ENCODE peak calls at places on chromosomes 7 and 10, in ten cellular contexts. One of them, this sample, is unnamed.

GRCh38 chr10:72834183-72834825 is 59.2 kb upstream of the OIT3 start:
- DNase-seq in HL-60: no peak
- DNase-seq in GM23338: peak; percentile 76
- DNase-seq in Panc1: peak; percentile 42
- DNase-seq in spleen: no peak
- DNase-seq in sigmoid colon: peak; percentile 74
- DNase-seq in stomach: peak; percentile 43
- DNase-seq in suprapubic skin: no peak
- DNase-seq in prostate gland: peak; percentile 43
- DNase-seq in K562: peak; percentile 78
- DNase-seq in this sample: no peak

GRCh38 chr10:97538839-97539238 is 33.7 kb upstream of the ANKRD2 start:
- DNase-seq in spleen: peak; percentile 49
- DNase-seq in prostate gland: no peak
- DNase-seq in sigmoid colon: peak; percentile 47
- DNase-seq in K562: no peak
- DNase-seq in Panc1: no peak
- DNase-seq in GM23338: no peak
- DNase-seq in suprapubic skin: no peak
- DNase-seq in HL-60: no peak
- DNase-seq in stomach: no peak
- DNase-seq in this sample: no peak

GRCh38 chr10:100882251-100882643 is 30.5 kb upstream of the SLF2 start:
- DNase-seq in spleen: no peak
- DNase-seq in stomach: no peak
- DNase-seq in sigmoid colon: no peak
- DNase-seq in K562: no peak
- DNase-seq in GM23338: no peak
- DNase-seq in HL-60: no peak
- DNase-seq in suprapubic skin: no peak
- DNase-seq in Panc1: no peak
- DNase-seq in prostate gland: no peak
- DNase-seq in this sample: no peak

GRCh38 chr10:98321203-98321780 is 53.3 kb upstream of the LOXL4 start:
- DNase-seq in K562: no peak
- DNase-seq in spleen: no peak
- DNase-seq in suprapubic skin: no peak
- DNase-seq in HL-60: no peak
- DNase-seq in prostate gland: no peak
- DNase-seq in sigmoid colon: no peak
- DNase-seq in Panc1: no peak
- DNase-seq in stomach: no peak
- DNase-seq in GM23338: peak; percentile 77
- DNase-seq in this sample: no peak

GRCh38 chr10:33116293-33116697 is 158.3 kb upstream of the ITGB1 start:
- DNase-seq in Panc1: no peak
- DNase-seq in HL-60: no peak
- DNase-seq in suprapubic skin: no peak
- DNase-seq in GM23338: peak; percentile 82
- DNase-seq in sigmoid colon: no peak
- DNase-seq in stomach: no peak
- DNase-seq in spleen: no peak
- DNase-seq in prostate gland: no peak
- DNase-seq in K562: peak; percentile 48
- DNase-seq in this sample: no peak

GRCh38 chr10:37777056-37777455 is 80.4 kb downstream of the ZNF248 start:
- DNase-seq in sigmoid colon: no peak
- DNase-seq in K562: no peak
- DNase-seq in prostate gland: no peak
- DNase-seq in HL-60: no peak
- DNase-seq in GM23338: peak; percentile 0
- DNase-seq in suprapubic skin: no peak
- DNase-seq in Panc1: no peak
- DNase-seq in spleen: no peak
- DNase-seq in stomach: no peak
- DNase-seq in this sample: no peak

GRCh38 chr10:69800109-69800508 is 1.6 kb upstream of the COL13A1 start:
- DNase-seq in sigmoid colon: no peak
- DNase-seq in prostate gland: peak; percentile 28
- DNase-seq in suprapubic skin: no peak
- DNase-seq in Panc1: no peak
- DNase-seq in spleen: no peak
- DNase-seq in K562: peak; percentile 57
- DNase-seq in HL-60: no peak
- DNase-seq in GM23338: peak; percentile 93
- DNase-seq in stomach: peak; percentile 35
- DNase-seq in this sample: no peak

GRCh38 chr7:106535234-106536026 is 125.5 kb downstream of the CCDC71L start:
- DNase-seq in Panc1: no peak
- DNase-seq in HL-60: no peak
- DNase-seq in suprapubic skin: no peak
- DNase-seq in sigmoid colon: no peak
- DNase-seq in K562: no peak
- DNase-seq in spleen: no peak
- DNase-seq in prostate gland: no peak
- DNase-seq in stomach: no peak
- DNase-seq in GM23338: no peak
- DNase-seq in this sample: no peak

GRCh38 chr10:17119845-17120244 is 9.8 kb downstream of the CUBN start:
- DNase-seq in stomach: no peak
- DNase-seq in HL-60: no peak
- DNase-seq in sigmoid colon: no peak
- DNase-seq in spleen: no peak
- DNase-seq in prostate gland: no peak
- DNase-seq in K562: no peak
- DNase-seq in Panc1: no peak
- DNase-seq in suprapubic skin: no peak
- DNase-seq in GM23338: no peak
- DNase-seq in this sample: no peak

GRCh38 chr10:3226960-3227724 is 54.6 kb upstream of the PITRM1 start:
- DNase-seq in suprapubic skin: no peak
- DNase-seq in Panc1: no peak
- DNase-seq in GM23338: no peak
- DNase-seq in spleen: no peak
- DNase-seq in sigmoid colon: no peak
- DNase-seq in prostate gland: no peak
- DNase-seq in HL-60: no peak
- DNase-seq in K562: no peak
- DNase-seq in stomach: no peak
- DNase-seq in this sample: no peak
- H3K27ac ChIP-seq in suprapubic skin: no peak overlapping the region
- H3K27ac ChIP-seq in Panc1: peak overlapping the region; percentile 61
- H3K27ac ChIP-seq in GM23338: no peak overlapping the region
- H3K27ac ChIP-seq in spleen: no peak overlapping the region
- H3K27ac ChIP-seq in sigmoid colon: peak overlapping the region; percentile 78
- H3K27ac ChIP-seq in prostate gland: no peak overlapping the region
- H3K27ac ChIP-seq in HL-60: no peak overlapping the region
- H3K27ac ChIP-seq in K562: no peak overlapping the region
- H3K27ac ChIP-seq in stomach: no peak overlapping the region
- H3K27ac ChIP-seq in this sample: no peak overlapping the region

DNA sequence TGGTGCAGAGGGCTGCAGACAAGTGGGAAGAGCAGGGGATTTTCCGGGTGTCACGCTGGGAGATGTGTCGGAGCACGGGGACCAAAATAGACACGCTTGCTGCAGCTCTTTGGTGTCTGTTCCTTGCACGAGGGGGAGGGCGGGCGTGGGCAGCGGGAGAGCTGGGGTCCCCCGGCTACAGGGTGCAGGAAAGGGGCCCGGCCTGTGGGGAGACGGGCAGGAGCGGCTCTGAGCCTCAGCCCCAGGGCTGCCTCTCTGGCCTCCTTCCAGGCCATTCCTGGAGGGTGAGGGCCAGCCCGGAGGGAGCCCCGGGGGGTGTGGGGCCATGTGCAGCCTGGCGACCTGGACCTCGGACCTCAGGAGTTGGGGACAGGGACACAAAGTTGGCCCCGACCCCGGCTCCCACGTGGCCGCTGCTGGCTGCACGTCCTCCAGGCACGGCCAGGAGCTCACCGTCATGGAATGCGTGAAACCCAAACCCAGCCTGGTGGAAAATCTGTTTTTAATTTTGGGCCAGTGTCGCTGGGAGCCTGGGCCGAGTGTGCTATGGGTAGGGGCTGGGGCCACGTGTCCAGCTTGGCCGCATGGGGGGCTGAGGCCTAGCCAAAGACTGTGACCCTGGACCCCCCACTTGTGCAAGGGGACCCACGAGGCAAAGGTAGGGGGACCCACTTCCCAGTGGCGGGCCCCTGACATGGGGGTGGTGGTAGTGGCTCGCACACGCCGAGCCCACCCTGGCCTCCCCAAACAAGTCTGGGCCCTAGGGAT is 6.6 kb downstream of the TTYH3 start:
- DNase-seq in HL-60: no peak
- DNase-seq in Panc1: no peak
- DNase-seq in spleen: peak; percentile 79
- DNase-seq in suprapubic skin: no peak
- DNase-seq in stomach: no peak
- DNase-seq in GM23338: no peak
- DNase-seq in sigmoid colon: peak; percentile 83
- DNase-seq in K562: no peak
- DNase-seq in prostate gland: no peak
- DNase-seq in this sample: no peak
- TF ChIP-seq POLR2AphosphoS5 in HL-60: no peak
- TF ChIP-seq POLR2AphosphoS5 in Panc1: no peak
- TF ChIP-seq POLR2AphosphoS5 in spleen: no peak
- TF ChIP-seq POLR2AphosphoS5 in suprapubic skin: no peak
- TF ChIP-seq POLR2AphosphoS5 in stomach: no peak
- TF ChIP-seq POLR2AphosphoS5 in GM23338: no peak
- TF ChIP-seq POLR2AphosphoS5 in sigmoid colon: no peak
- TF ChIP-seq POLR2AphosphoS5 in K562: no peak
- TF ChIP-seq POLR2AphosphoS5 in prostate gland: no peak
- TF ChIP-seq POLR2AphosphoS5 in this sample: no peak

DNA sequence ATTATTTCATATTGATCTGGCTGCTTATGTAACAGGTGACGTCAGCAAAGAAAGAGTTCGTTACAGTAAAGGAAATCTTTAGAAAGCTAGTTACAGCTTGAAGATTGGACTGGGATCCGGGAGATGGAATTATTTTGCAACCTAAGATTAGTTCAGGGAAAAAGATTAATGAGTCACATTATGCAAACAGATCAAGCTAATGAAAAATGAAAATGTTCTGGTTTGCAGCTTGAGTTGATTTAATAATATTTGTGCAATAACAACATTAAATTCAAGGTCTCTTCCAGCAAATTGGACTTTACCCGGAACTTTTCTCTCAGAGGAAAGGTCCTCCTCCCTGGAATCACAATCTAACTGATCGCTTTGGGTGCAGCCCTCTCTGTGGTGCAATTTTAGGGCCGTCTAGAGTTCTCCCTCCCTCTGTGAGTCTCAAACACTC is 119.5 kb downstream of the OTUD1 start:
- DNase-seq in Panc1: no peak
- DNase-seq in prostate gland: no peak
- DNase-seq in GM23338: no peak
- DNase-seq in HL-60: no peak
- DNase-seq in sigmoid colon: no peak
- DNase-seq in K562: no peak
- DNase-seq in spleen: no peak
- DNase-seq in suprapubic skin: no peak
- DNase-seq in stomach: no peak
- DNase-seq in this sample: no peak
- H3K27ac ChIP-seq in Panc1: no peak overlapping the region
- H3K27ac ChIP-seq in prostate gland: no peak overlapping the region
- H3K27ac ChIP-seq in GM23338: no peak overlapping the region
- H3K27ac ChIP-seq in HL-60: no peak overlapping the region
- H3K27ac ChIP-seq in sigmoid colon: no peak overlapping the region
- H3K27ac ChIP-seq in K562: no peak overlapping the region
- H3K27ac ChIP-seq in spleen: no peak overlapping the region
- H3K27ac ChIP-seq in suprapubic skin: no peak overlapping the region
- H3K27ac ChIP-seq in stomach: no peak overlapping the region
- H3K27ac ChIP-seq in this sample: no peak overlapping the region

GRCh38 chr10:59580257-59580863 is 129.3 kb downstream of the SLC16A9 start:
- DNase-seq in sigmoid colon: no peak
- DNase-seq in K562: peak; percentile 6
- DNase-seq in spleen: no peak
- DNase-seq in GM23338: peak; percentile 60
- DNase-seq in suprapubic skin: no peak
- DNase-seq in stomach: no peak
- DNase-seq in prostate gland: no peak
- DNase-seq in Panc1: peak; percentile 2
- DNase-seq in HL-60: no peak
- DNase-seq in this sample: no peak

GRCh38 chr10:59586407-59586891 is 123.2 kb downstream of the SLC16A9 start:
- DNase-seq in suprapubic skin: no peak
- DNase-seq in stomach: no peak
- DNase-seq in sigmoid colon: no peak
- DNase-seq in K562: no peak
- DNase-seq in HL-60: no peak
- DNase-seq in spleen: no peak
- DNase-seq in prostate gland: peak; percentile 39
- DNase-seq in GM23338: no peak
- DNase-seq in Panc1: no peak
- DNase-seq in this sample: no peak

GRCh38 chr10:59582058-59582457 is 127.6 kb downstream of the SLC16A9 start:
- DNase-seq in K562: no peak
- DNase-seq in spleen: no peak
- DNase-seq in suprapubic skin: no peak
- DNase-seq in GM23338: no peak
- DNase-seq in Panc1: no peak
- DNase-seq in sigmoid colon: no peak
- DNase-seq in prostate gland: no peak
- DNase-seq in stomach: no peak
- DNase-seq in HL-60: no peak
- DNase-seq in this sample: no peak

GRCh38 chr10:59585046-59585700 is 124.5 kb downstream of the SLC16A9 start:
- DNase-seq in K562: no peak
- DNase-seq in HL-60: no peak
- DNase-seq in prostate gland: peak; percentile 23
- DNase-seq in Panc1: no peak
- DNase-seq in spleen: no peak
- DNase-seq in sigmoid colon: no peak
- DNase-seq in stomach: no peak
- DNase-seq in GM23338: no peak
- DNase-seq in suprapubic skin: no peak
- DNase-seq in this sample: no peak

DNA sequence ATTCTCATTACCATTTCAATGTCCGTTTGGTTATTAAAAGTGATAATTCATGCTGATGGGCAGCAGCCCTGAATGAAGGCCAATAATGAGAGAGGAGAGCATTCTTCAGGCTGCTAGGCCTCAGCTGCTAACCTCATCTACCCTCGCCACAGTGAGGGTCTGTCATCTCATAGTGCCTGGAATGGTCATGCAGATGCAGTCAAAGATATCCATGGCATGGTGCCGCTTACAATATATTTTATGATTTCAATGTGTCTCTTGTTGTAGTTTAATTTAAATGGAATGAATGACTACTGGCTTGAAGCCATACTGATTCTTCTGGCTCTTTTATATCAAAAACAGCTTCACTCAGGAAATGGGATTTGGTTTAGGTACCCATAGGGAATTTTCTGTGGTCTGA is 126.9 kb downstream of the SLC16A9 start:
- DNase-seq in HL-60: no peak
- DNase-seq in K562: no peak
- DNase-seq in Panc1: no peak
- DNase-seq in stomach: no peak
- DNase-seq in sigmoid colon: no peak
- DNase-seq in suprapubic skin: no peak
- DNase-seq in prostate gland: no peak
- DNase-seq in GM23338: no peak
- DNase-seq in spleen: no peak
- DNase-seq in this sample: no peak
- TF ChIP-seq POLR2AphosphoS5 in HL-60: no peak
- TF ChIP-seq POLR2AphosphoS5 in K562: no peak
- TF ChIP-seq POLR2AphosphoS5 in Panc1: no peak
- TF ChIP-seq POLR2AphosphoS5 in stomach: no peak
- TF ChIP-seq POLR2AphosphoS5 in sigmoid colon: no peak
- TF ChIP-seq POLR2AphosphoS5 in suprapubic skin: no peak
- TF ChIP-seq POLR2AphosphoS5 in prostate gland: no peak
- TF ChIP-seq POLR2AphosphoS5 in GM23338: no peak
- TF ChIP-seq POLR2AphosphoS5 in spleen: no peak
- TF ChIP-seq POLR2AphosphoS5 in this sample: no peak

This sample was measured in upper lobe of left lung.